ENCODE peak calls at places on chromosomes 4 and X, in six cellular contexts. One of them, this sample, is unnamed.

GRCh38 chr4:70688795-70689231 is 481 bp downstream of the UTP3 start:
- DNase-seq in choroid plexus epithelial cell: no peak
- DNase-seq in lower leg skin: peak; percentile 65
- DNase-seq in bronchial epithelial cell: no peak
- DNase-seq in AG09309: no peak
- DNase-seq in GM10248: no peak
- DNase-seq in this sample: peak; percentile 30

GRCh38 chr4:112144546-112145325 is 518 bp upstream of the FAM241A start:
- DNase-seq in choroid plexus epithelial cell: no peak
- DNase-seq in lower leg skin: no peak
- DNase-seq in bronchial epithelial cell: no peak
- DNase-seq in AG09309: no peak
- DNase-seq in GM10248: no peak
- DNase-seq in this sample: no peak

GRCh38 chr4:152316969-152317368 is 218.9 kb downstream of the FBXW7 start:
- DNase-seq in choroid plexus epithelial cell: peak; percentile 46
- DNase-seq in lower leg skin: no peak
- DNase-seq in bronchial epithelial cell: no peak
- DNase-seq in AG09309: no peak
- DNase-seq in GM10248: no peak
- DNase-seq in this sample: no peak

GRCh38 chr4:94970650-94971049 is 212.9 kb downstream of the BMPR1B start:
- DNase-seq in choroid plexus epithelial cell: no peak
- DNase-seq in lower leg skin: no peak
- DNase-seq in bronchial epithelial cell: peak; percentile 50
- DNase-seq in AG09309: no peak
- DNase-seq in GM10248: no peak
- DNase-seq in this sample: no peak

GRCh38 chr4:153205757-153206156 is 1.5 kb downstream of the TRIM2 start:
- DNase-seq in choroid plexus epithelial cell: peak; percentile 54
- DNase-seq in lower leg skin: no peak
- DNase-seq in bronchial epithelial cell: peak; percentile 77
- DNase-seq in AG09309: no peak
- DNase-seq in GM10248: no peak
- DNase-seq in this sample: no peak

GRCh38 chr4:89704651-89705395 is 132.1 kb downstream of the SNCA start:
- DNase-seq in choroid plexus epithelial cell: no peak
- DNase-seq in lower leg skin: no peak
- DNase-seq in bronchial epithelial cell: no peak
- DNase-seq in AG09309: no peak
- DNase-seq in GM10248: no peak
- DNase-seq in this sample: no peak

GRCh38 chr4:1863297-1864033 is 7.5 kb upstream of the LETM1 start:
- DNase-seq in choroid plexus epithelial cell: no peak
- DNase-seq in lower leg skin: no peak
- DNase-seq in bronchial epithelial cell: no peak
- DNase-seq in AG09309: no peak
- DNase-seq in GM10248: no peak
- DNase-seq in this sample: no peak

GRCh38 chr4:156734965-156735895 is 236.4 kb downstream of the PDGFC start:
- DNase-seq in choroid plexus epithelial cell: no peak
- DNase-seq in lower leg skin: no peak
- DNase-seq in bronchial epithelial cell: peak; percentile 59
- DNase-seq in AG09309: no peak
- DNase-seq in GM10248: no peak
- DNase-seq in this sample: no peak

GRCh38 chr4:87930629-87931028 is 44.9 kb upstream of the SPP1 start:
- DNase-seq in choroid plexus epithelial cell: no peak
- DNase-seq in lower leg skin: no peak
- DNase-seq in bronchial epithelial cell: no peak
- DNase-seq in AG09309: no peak
- DNase-seq in GM10248: no peak
- DNase-seq in this sample: no peak

GRCh38 chrX:150256297-150256650 is 106.8 kb upstream of the MAMLD1 start:
- DNase-seq in choroid plexus epithelial cell: no peak
- DNase-seq in lower leg skin: peak; percentile 37
- DNase-seq in bronchial epithelial cell: no peak
- DNase-seq in AG09309: no peak
- DNase-seq in GM10248: no peak
- DNase-seq in this sample: no peak

GRCh38 chr4:103171006-103171405 is 27.1 kb downstream of the CENPE start:
- DNase-seq in choroid plexus epithelial cell: peak; percentile 67
- DNase-seq in lower leg skin: no peak
- DNase-seq in bronchial epithelial cell: no peak
- DNase-seq in AG09309: no peak
- DNase-seq in GM10248: no peak
- DNase-seq in this sample: peak; percentile 39

GRCh38 chr4:103168993-103169392 is 29.1 kb downstream of the CENPE start:
- DNase-seq in choroid plexus epithelial cell: peak; percentile 4
- DNase-seq in lower leg skin: no peak
- DNase-seq in bronchial epithelial cell: no peak
- DNase-seq in AG09309: no peak
- DNase-seq in GM10248: no peak
- DNase-seq in this sample: no peak
- TF ChIP-seq CTCF in choroid plexus epithelial cell: no peak
- TF ChIP-seq CTCF in lower leg skin: no peak
- TF ChIP-seq CTCF in bronchial epithelial cell: no peak
- TF ChIP-seq CTCF in AG09309: no peak
- TF ChIP-seq CTCF in GM10248: no peak
- TF ChIP-seq CTCF in this sample: no peak

GRCh38 chr4:139085141-139085540 is 69.6 kb downstream of the NOCT start:
- DNase-seq in choroid plexus epithelial cell: peak; percentile 48
- DNase-seq in lower leg skin: no peak
- DNase-seq in bronchial epithelial cell: peak; percentile 47
- DNase-seq in AG09309: no peak
- DNase-seq in GM10248: no peak
- DNase-seq in this sample: peak; percentile 30

GRCh38 chr4:139082750-139083532 is 67.4 kb downstream of the NOCT start:
- DNase-seq in choroid plexus epithelial cell: peak; percentile 99
- DNase-seq in lower leg skin: peak; percentile 99
- DNase-seq in bronchial epithelial cell: peak; percentile 95
- DNase-seq in AG09309: peak; percentile 87
- DNase-seq in GM10248: peak; percentile 93
- DNase-seq in this sample: peak; percentile 98

GRCh38 chr4:139083533-139084424 is 68.2 kb downstream of the NOCT start:
- DNase-seq in choroid plexus epithelial cell: peak; percentile 95
- DNase-seq in lower leg skin: peak; percentile 96
- DNase-seq in bronchial epithelial cell: peak; percentile 69
- DNase-seq in AG09309: peak; percentile 67
- DNase-seq in GM10248: peak; percentile 83
- DNase-seq in this sample: peak; percentile 93

GRCh38 chr4:139078926-139079325 is 63.3 kb downstream of the NOCT start:
- DNase-seq in choroid plexus epithelial cell: no peak
- DNase-seq in lower leg skin: no peak
- DNase-seq in bronchial epithelial cell: no peak
- DNase-seq in AG09309: no peak
- DNase-seq in GM10248: no peak
- DNase-seq in this sample: no peak

DNA sequence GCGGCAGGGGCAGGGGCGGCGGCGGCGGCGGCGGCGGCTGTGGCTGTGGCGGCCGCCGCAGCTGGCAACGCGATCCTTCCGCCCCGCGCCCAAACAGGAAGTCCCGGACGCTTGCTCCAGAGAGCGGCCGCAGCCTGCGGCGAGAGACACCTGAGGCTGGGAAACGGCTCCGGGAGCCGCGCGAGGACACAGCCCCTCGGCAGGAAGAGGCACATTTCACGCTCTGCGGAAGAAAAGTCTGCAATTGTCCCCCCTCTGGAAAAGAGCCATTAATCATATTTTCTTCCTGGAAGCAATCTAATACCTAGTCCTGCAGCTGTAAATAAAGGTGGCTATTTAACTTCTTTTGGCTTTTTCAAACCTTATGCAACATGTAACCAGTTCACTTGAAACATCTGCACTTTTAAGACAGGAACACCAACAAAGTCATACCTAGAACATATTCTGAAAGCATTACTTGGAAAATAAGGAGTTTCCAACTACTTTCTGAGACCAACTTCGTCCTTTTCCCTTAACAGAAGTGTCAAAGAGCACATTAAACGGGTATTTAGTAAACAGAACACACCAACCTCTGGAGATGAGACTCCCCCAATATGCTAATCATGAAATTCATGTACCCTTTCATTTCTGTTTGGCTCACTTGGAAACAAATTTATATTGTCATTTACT is 69.0 kb downstream of the NOCT start:
- DNase-seq in choroid plexus epithelial cell: no peak
- DNase-seq in lower leg skin: no peak
- DNase-seq in bronchial epithelial cell: no peak
- DNase-seq in AG09309: no peak
- DNase-seq in GM10248: no peak
- DNase-seq in this sample: no peak
- TF ChIP-seq CTCF in choroid plexus epithelial cell: no peak
- TF ChIP-seq CTCF in lower leg skin: no peak
- TF ChIP-seq CTCF in bronchial epithelial cell: no peak
- TF ChIP-seq CTCF in AG09309: no peak
- TF ChIP-seq CTCF in GM10248: no peak
- TF ChIP-seq CTCF in this sample: no peak

DNA sequence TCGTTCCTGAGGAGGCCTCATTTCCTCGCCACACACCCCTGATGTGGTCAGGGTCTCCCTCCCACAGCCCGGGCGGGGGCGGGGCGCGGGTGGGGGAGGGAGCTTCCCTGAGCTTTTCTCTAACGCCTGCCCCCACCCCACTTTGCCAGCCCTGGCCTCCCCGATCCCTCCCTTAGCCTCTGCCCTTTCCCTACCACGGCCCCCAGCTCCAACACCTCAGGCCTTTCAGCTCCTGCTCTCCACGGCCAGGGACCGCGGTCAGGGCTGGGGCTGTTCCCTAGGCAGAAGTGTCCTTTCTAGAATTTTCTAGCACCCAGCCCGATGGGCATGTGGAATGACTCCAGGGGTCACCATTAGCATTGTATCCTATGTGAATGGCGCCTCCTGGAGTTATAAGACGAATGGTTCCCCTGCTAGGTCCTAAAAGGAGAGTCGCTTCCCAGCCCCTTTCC is 201.3 kb upstream of the BCOR start:
- DNase-seq in choroid plexus epithelial cell: peak; percentile 30
- DNase-seq in lower leg skin: no peak
- DNase-seq in bronchial epithelial cell: no peak
- DNase-seq in AG09309: no peak
- DNase-seq in GM10248: no peak
- DNase-seq in this sample: peak; percentile 17
- TF ChIP-seq CTCF in choroid plexus epithelial cell: peak; percentile 55
- TF ChIP-seq CTCF in lower leg skin: no peak
- TF ChIP-seq CTCF in bronchial epithelial cell: no peak
- TF ChIP-seq CTCF in AG09309: peak; percentile 37
- TF ChIP-seq CTCF in GM10248: no peak
- TF ChIP-seq CTCF in this sample: peak; percentile 35

DNA sequence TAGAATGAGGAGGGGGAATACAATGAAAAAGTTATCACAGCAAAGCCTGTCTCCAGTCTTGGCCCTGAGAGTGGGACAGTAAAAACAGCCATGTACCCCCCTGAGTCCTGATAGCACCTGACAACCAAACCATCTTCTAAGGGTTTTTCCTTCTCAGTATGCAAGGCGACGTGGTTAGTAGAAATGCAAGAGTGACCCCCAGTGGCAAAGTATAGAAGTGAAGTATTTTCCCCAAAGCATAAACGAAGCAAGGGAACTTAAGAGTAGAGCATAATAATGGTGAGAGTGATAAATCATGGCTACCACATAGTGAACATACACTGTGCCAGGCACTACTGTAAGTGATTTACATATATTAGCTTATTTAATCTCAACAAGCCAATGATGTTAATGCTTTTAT is 52.8 kb downstream of the FAM47C start:
- DNase-seq in choroid plexus epithelial cell: peak; percentile 68
- DNase-seq in lower leg skin: no peak
- DNase-seq in bronchial epithelial cell: peak; percentile 45
- DNase-seq in AG09309: peak; percentile 11
- DNase-seq in GM10248: peak; percentile 13
- DNase-seq in this sample: peak; percentile 38
- TF ChIP-seq CTCF in choroid plexus epithelial cell: peak; percentile 60
- TF ChIP-seq CTCF in lower leg skin: no peak
- TF ChIP-seq CTCF in bronchial epithelial cell: peak; percentile 42
- TF ChIP-seq CTCF in AG09309: peak; percentile 51
- TF ChIP-seq CTCF in GM10248: peak; percentile 39
- TF ChIP-seq CTCF in this sample: peak; percentile 53

DNA sequence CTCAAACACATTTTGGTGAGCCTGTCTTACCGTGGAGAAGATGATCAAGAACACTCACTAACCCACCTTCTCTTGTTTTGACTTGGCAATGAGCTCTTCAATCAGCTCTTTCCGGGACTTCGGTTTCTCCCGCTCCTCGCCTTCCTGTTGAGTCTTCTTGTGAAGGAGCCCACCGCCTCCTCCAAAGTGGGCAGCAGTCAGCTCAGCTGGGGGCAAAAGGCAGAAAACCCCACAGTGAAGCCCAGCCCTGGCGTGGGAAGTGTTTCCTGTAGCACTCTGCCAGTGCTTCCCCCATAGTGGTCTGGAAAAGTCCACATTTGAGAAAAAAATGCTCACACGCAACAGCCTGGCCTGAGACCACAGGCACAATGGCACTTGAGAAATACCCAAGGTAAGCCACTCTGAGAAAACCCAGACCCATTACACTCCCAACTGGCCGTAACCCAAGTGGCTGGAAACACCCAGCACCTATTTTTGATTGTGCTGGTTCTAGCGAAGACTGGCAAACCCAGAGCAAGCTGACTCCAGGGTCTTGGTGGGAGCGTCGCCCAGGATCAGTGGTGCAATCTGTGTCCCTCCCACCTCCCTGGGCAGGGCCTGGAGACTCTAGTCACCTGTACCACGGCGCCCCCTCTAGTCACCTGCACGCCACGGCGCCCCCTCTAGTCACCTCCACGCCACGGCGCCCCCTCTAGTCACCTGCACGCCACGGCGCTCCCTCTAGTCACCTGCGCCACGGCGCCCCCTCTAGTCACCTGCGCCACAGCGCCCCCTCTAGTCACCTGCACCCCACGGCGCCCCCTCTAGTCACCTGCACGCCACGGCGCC is 8.6 kb downstream of the NOP14 start:
- DNase-seq in choroid plexus epithelial cell: no peak
- DNase-seq in lower leg skin: no peak
- DNase-seq in bronchial epithelial cell: no peak
- DNase-seq in AG09309: no peak
- DNase-seq in GM10248: peak; percentile 62
- DNase-seq in this sample: no peak
- TF ChIP-seq CTCF in choroid plexus epithelial cell: no peak
- TF ChIP-seq CTCF in lower leg skin: no peak
- TF ChIP-seq CTCF in bronchial epithelial cell: no peak
- TF ChIP-seq CTCF in AG09309: peak; percentile 1
- TF ChIP-seq CTCF in GM10248: peak; percentile 32
- TF ChIP-seq CTCF in this sample: no peak

GRCh38 chr4:48557478-48557877 is 67.4 kb downstream of the ZAR1 start:
- DNase-seq in choroid plexus epithelial cell: peak; percentile 37
- DNase-seq in lower leg skin: no peak
- DNase-seq in bronchial epithelial cell: peak; percentile 7
- DNase-seq in AG09309: no peak
- DNase-seq in GM10248: no peak
- DNase-seq in this sample: no peak
- TF ChIP-seq CTCF in choroid plexus epithelial cell: peak; percentile 60
- TF ChIP-seq CTCF in lower leg skin: no peak
- TF ChIP-seq CTCF in bronchial epithelial cell: peak; percentile 29
- TF ChIP-seq CTCF in AG09309: peak; percentile 30
- TF ChIP-seq CTCF in GM10248: no peak
- TF ChIP-seq CTCF in this sample: peak; percentile 29